ENCODE peak calls at places on chromosomes 2 and 18, in four cellular contexts. One of them, this sample, is unnamed.
A peak's percentile ranks its signal among the peaks of the same experiment; 100 is the strongest.

GRCh38 chr2:231245253-231246094 is 47.0 kb downstream of the ARMC9 start:
- DNase-seq in naive thymus-derived CD4-positive, alpha-beta T cell: no peak
- DNase-seq in NT2/D1: no peak
- DNase-seq in CD8-positive, alpha-beta T cell: no peak
- DNase-seq in this sample: no peak

GRCh38 chr2:10002681-10003080 is 40.7 kb upstream of the KLF11 start:
- DNase-seq in CD8-positive, alpha-beta T cell: no peak
- DNase-seq in NT2/D1: no peak
- DNase-seq in naive thymus-derived CD4-positive, alpha-beta T cell: no peak
- DNase-seq in this sample: no peak

GRCh38 chr2:126723281-126723815 is 67.4 kb downstream of the GYPC start:
- DNase-seq in NT2/D1: no peak
- DNase-seq in CD8-positive, alpha-beta T cell: no peak
- DNase-seq in naive thymus-derived CD4-positive, alpha-beta T cell: no peak
- DNase-seq in this sample: no peak

GRCh38 chr2:21047161-21048009 is 3.5 kb upstream of the APOB start:
- DNase-seq in NT2/D1: no peak
- DNase-seq in naive thymus-derived CD4-positive, alpha-beta T cell: no peak
- DNase-seq in CD8-positive, alpha-beta T cell: no peak
- DNase-seq in this sample: no peak

GRCh38 chr2:174014699-174015070 is 49.5 kb upstream of the SP3 start:
- DNase-seq in NT2/D1: no peak
- DNase-seq in CD8-positive, alpha-beta T cell: no peak
- DNase-seq in naive thymus-derived CD4-positive, alpha-beta T cell: no peak
- DNase-seq in this sample: no peak

GRCh38 chr2:159661286-159661685 is 44.9 kb upstream of the BAZ2B start:
- DNase-seq in NT2/D1: no peak
- DNase-seq in CD8-positive, alpha-beta T cell: no peak
- DNase-seq in naive thymus-derived CD4-positive, alpha-beta T cell: no peak
- DNase-seq in this sample: no peak

GRCh38 chr2:148812306-148812705 is 62.7 kb upstream of the KIF5C start:
- DNase-seq in NT2/D1: no peak
- DNase-seq in naive thymus-derived CD4-positive, alpha-beta T cell: no peak
- DNase-seq in CD8-positive, alpha-beta T cell: no peak
- DNase-seq in this sample: no peak

GRCh38 chr18:5294113-5294617 is 1.4 kb downstream of the ZBTB14 start:
- DNase-seq in naive thymus-derived CD4-positive, alpha-beta T cell: no peak
- DNase-seq in NT2/D1: no peak
- DNase-seq in CD8-positive, alpha-beta T cell: peak; percentile 40
- DNase-seq in this sample: no peak

GRCh38 chr18:340044-340443 is 72.2 kb upstream of the THOC1 start:
- DNase-seq in CD8-positive, alpha-beta T cell: no peak
- DNase-seq in NT2/D1: no peak
- DNase-seq in naive thymus-derived CD4-positive, alpha-beta T cell: no peak
- DNase-seq in this sample: no peak

GRCh38 chr2:166972002-166972401 is 83.7 kb downstream of the XIRP2 start:
- DNase-seq in naive thymus-derived CD4-positive, alpha-beta T cell: no peak
- DNase-seq in CD8-positive, alpha-beta T cell: no peak
- DNase-seq in NT2/D1: no peak
- DNase-seq in this sample: no peak

GRCh38 chr2:232321156-232321816 is 57.3 kb upstream of the ALPP start:
- DNase-seq in NT2/D1: no peak
- DNase-seq in CD8-positive, alpha-beta T cell: peak; percentile 33
- DNase-seq in naive thymus-derived CD4-positive, alpha-beta T cell: peak; percentile 60
- DNase-seq in this sample: no peak

GRCh38 chr18:64994370-64994769 is 756.4 kb upstream of the CDH7 start:
- DNase-seq in naive thymus-derived CD4-positive, alpha-beta T cell: no peak
- DNase-seq in NT2/D1: no peak
- DNase-seq in CD8-positive, alpha-beta T cell: no peak
- DNase-seq in this sample: no peak

GRCh38 chr18:76408480-76409067 is 86.5 kb downstream of the ZNF516 start:
- DNase-seq in NT2/D1: no peak
- DNase-seq in naive thymus-derived CD4-positive, alpha-beta T cell: no peak
- DNase-seq in CD8-positive, alpha-beta T cell: no peak
- DNase-seq in this sample: no peak

GRCh38 chr18:13393338-13393737 is 174.8 kb downstream of the LDLRAD4 start:
- DNase-seq in NT2/D1: no peak
- DNase-seq in naive thymus-derived CD4-positive, alpha-beta T cell: no peak
- DNase-seq in CD8-positive, alpha-beta T cell: no peak
- DNase-seq in this sample: no peak

GRCh38 chr2:102185347-102185746 is 1.5 kb upstream of the IL1RL2 start:
- DNase-seq in CD8-positive, alpha-beta T cell: no peak
- DNase-seq in NT2/D1: no peak
- DNase-seq in naive thymus-derived CD4-positive, alpha-beta T cell: no peak
- DNase-seq in this sample: no peak

GRCh38 chr2:108587621-108588020 is 53.4 kb downstream of the LIMS1 start:
- DNase-seq in naive thymus-derived CD4-positive, alpha-beta T cell: no peak
- DNase-seq in NT2/D1: no peak
- DNase-seq in CD8-positive, alpha-beta T cell: no peak
- DNase-seq in this sample: no peak

DNA sequence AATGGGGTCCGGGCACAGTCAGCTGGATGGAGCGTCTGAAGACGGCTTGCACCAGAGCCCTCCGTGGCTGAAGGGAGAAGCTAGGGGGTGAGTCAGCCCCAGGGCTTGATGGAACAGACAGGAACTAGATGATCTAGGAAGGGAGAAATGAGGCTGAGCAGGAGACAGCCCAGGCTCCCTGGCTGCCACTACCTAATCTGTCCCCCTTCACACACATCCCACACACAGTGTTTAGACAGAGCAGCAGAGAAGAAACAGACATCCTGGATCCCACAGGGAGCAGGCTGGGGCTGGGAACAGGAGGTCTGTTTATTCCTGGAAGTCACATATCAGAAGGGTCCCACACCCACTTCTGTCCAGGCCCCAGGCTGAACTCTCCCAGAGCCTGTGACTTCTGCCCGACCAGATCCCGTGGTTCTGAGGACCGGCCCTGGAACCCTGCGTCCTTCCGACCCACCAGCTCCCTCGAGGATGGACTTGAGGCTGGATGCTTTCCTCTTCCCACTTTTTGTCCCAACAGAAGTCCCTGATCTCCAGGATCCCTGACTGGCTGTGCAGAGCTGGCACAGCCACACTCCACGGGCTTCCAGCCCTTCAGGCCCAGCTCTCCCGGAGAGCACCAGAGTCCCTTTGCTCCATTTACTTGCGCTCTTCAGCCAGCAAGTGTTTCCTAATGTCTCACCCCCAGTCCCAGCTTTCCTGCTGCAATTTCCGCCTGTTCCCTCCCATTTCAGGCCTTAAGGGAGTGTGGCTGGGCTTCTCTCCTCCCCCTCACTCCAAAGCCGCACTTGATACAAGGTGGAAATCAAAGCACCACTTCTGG is 1.5 kb upstream of the GPBAR1 start:
- DNase-seq in CD8-positive, alpha-beta T cell: no peak
- DNase-seq in naive thymus-derived CD4-positive, alpha-beta T cell: no peak
- DNase-seq in NT2/D1: no peak
- DNase-seq in this sample: no peak
- H3K4me3 ChIP-seq in CD8-positive, alpha-beta T cell: no peak overlapping the region
- H3K4me3 ChIP-seq in naive thymus-derived CD4-positive, alpha-beta T cell: no peak overlapping the region
- H3K4me3 ChIP-seq in NT2/D1: no peak overlapping the region
- H3K4me3 ChIP-seq in this sample: no peak overlapping the region

DNA sequence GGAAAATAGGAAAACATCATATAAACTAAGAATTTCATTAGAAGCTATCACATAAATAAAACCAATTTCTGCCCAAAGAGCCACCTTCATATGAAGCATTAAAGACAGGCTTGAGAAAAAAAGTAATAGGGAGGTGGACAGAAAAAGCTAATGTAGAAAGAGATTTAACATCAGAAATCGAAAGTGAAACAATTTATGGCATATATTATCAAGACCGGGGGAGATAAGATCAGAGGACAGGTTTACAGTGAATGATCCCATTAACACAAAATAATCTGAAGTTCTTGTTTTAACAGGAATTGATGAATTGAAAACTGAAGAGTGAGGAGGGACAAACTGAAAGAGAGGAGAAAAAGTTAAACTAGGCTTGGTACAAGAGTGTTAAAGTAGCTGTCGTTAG is 786.3 kb upstream of the FSHR start:
- DNase-seq in CD8-positive, alpha-beta T cell: no peak
- DNase-seq in naive thymus-derived CD4-positive, alpha-beta T cell: no peak
- DNase-seq in NT2/D1: no peak
- DNase-seq in this sample: peak; percentile 0
- H3K4me3 ChIP-seq in CD8-positive, alpha-beta T cell: peak overlapping the region; percentile 25
- H3K4me3 ChIP-seq in naive thymus-derived CD4-positive, alpha-beta T cell: peak overlapping the region; percentile 8
- H3K4me3 ChIP-seq in NT2/D1: no peak overlapping the region
- H3K4me3 ChIP-seq in this sample: no peak overlapping the region

GRCh38 chr2:105042189-105042588 is 4.3 kb downstream of the MRPS9 start:
- DNase-seq in CD8-positive, alpha-beta T cell: no peak
- DNase-seq in NT2/D1: no peak
- DNase-seq in naive thymus-derived CD4-positive, alpha-beta T cell: no peak
- DNase-seq in this sample: no peak
- H3K4me3 ChIP-seq in CD8-positive, alpha-beta T cell: no peak overlapping the region
- H3K4me3 ChIP-seq in NT2/D1: no peak overlapping the region
- H3K4me3 ChIP-seq in naive thymus-derived CD4-positive, alpha-beta T cell: no peak overlapping the region
- H3K4me3 ChIP-seq in this sample: no peak overlapping the region

DNA sequence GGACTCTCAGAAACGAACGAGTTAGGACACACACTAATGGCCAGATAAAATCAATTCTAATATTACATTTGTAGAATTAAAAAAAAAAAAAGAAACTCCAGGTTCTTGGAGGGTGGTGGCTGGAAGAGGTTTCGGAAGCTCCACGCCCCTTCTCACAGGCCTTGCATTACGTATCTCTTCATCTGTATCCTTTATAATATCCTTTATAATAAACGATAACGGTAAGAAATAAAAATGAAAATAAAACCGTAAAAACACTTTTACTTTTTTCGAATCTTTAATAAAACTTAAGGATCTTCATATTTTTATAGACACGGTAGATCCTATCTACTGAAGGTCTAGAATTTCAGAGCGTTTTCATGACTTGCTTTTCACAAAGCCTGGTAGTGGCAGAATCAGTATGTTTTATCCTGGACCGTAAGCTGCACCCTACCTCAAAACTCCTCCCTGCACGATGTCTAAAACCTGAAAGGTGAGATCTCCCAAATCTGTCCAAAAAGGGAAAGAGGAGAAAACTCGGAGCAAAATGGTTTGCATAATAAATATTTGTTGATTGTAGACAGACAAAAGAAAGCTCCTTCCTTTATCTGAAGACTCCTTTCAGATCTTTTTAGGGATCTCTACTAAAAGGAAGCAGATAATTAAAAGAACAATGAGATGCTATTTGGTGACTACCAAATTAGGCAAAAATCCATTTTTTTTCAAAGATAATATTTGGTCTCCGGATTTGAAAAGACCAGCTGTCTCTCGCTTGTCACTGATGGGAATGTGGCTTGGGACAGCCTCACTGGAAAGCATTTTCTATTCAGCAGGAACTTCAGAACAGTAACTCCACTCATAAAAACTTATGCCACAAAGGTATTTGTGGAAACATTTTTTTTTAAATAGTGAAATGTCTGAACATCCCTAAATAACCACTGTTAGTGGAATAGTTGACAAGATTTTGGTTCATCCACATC is 2.0 kb upstream of the CXCR4 start:
- DNase-seq in CD8-positive, alpha-beta T cell: no peak
- DNase-seq in naive thymus-derived CD4-positive, alpha-beta T cell: no peak
- DNase-seq in NT2/D1: no peak
- DNase-seq in this sample: no peak
- H3K4me3 ChIP-seq in CD8-positive, alpha-beta T cell: peak overlapping the region; percentile 83
- H3K4me3 ChIP-seq in naive thymus-derived CD4-positive, alpha-beta T cell: peak overlapping the region; percentile 89
- H3K4me3 ChIP-seq in NT2/D1: peak overlapping the region; percentile 58
- H3K4me3 ChIP-seq in this sample: peak overlapping the region; percentile 92

DNA sequence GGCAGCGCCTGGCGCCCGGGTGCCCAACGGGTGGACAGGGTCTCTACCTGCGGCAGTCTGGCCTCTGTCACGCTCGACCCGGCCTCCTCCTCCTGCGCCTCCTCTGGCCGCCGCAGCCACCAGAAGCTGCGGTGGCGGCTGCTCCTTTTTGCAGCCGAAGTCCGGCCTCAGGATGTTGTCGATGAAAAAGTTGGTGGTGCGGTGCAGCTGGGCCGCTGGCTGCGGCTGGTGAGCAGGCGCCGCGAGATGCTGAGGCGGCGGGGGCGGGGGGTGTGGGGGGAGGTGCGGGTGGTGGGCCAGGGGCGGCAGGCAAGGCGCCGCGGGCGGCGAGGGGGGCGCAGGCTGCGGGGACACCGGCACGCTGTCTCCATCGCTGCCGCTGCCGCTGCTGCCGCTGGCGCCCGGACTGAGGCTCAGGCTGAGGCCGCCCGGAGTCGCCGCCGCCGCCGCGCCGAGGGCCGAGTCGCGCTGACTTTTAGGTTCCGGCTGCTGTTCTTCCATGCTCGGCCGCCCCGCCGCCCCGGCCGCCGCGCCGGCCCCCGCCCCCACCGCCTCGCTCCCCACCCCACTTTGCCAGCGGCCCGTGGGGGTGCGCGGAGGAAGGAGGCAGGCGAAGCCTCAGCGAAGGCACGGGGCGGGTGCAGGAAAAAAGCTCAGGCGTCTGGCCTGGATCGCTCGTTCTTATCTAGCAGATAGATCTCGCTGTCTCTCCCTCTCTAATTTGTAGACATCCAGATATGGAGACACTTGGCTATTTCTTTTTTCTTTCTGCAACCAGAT is 591 bp downstream of the EN1 start:
- DNase-seq in NT2/D1: no peak
- DNase-seq in CD8-positive, alpha-beta T cell: no peak
- DNase-seq in naive thymus-derived CD4-positive, alpha-beta T cell: no peak
- DNase-seq in this sample: no peak
- H3K4me3 ChIP-seq in NT2/D1: peak overlapping the region; percentile 15
- H3K4me3 ChIP-seq in CD8-positive, alpha-beta T cell: no peak overlapping the region
- H3K4me3 ChIP-seq in naive thymus-derived CD4-positive, alpha-beta T cell: no peak overlapping the region
- H3K4me3 ChIP-seq in this sample: no peak overlapping the region

GRCh38 chr2:172096661-172097547 is 5.8 kb downstream of the DLX2 start:
- DNase-seq in NT2/D1: no peak
- DNase-seq in CD8-positive, alpha-beta T cell: no peak
- DNase-seq in naive thymus-derived CD4-positive, alpha-beta T cell: no peak
- DNase-seq in this sample: no peak
- H3K4me3 ChIP-seq in NT2/D1: peak overlapping the region; percentile 39
- H3K4me3 ChIP-seq in CD8-positive, alpha-beta T cell: no peak overlapping the region
- H3K4me3 ChIP-seq in naive thymus-derived CD4-positive, alpha-beta T cell: peak overlapping the region; percentile 25
- H3K4me3 ChIP-seq in this sample: no peak overlapping the region

GRCh38 chr18:45554070-45554767 is 61.1 kb upstream of the SLC14A2 start:
- DNase-seq in naive thymus-derived CD4-positive, alpha-beta T cell: no peak
- DNase-seq in NT2/D1: no peak
- DNase-seq in CD8-positive, alpha-beta T cell: no peak
- DNase-seq in this sample: no peak
- H3K4me3 ChIP-seq in naive thymus-derived CD4-positive, alpha-beta T cell: no peak overlapping the region
- H3K4me3 ChIP-seq in NT2/D1: no peak overlapping the region
- H3K4me3 ChIP-seq in CD8-positive, alpha-beta T cell: no peak overlapping the region
- H3K4me3 ChIP-seq in this sample: no peak overlapping the region

DNA sequence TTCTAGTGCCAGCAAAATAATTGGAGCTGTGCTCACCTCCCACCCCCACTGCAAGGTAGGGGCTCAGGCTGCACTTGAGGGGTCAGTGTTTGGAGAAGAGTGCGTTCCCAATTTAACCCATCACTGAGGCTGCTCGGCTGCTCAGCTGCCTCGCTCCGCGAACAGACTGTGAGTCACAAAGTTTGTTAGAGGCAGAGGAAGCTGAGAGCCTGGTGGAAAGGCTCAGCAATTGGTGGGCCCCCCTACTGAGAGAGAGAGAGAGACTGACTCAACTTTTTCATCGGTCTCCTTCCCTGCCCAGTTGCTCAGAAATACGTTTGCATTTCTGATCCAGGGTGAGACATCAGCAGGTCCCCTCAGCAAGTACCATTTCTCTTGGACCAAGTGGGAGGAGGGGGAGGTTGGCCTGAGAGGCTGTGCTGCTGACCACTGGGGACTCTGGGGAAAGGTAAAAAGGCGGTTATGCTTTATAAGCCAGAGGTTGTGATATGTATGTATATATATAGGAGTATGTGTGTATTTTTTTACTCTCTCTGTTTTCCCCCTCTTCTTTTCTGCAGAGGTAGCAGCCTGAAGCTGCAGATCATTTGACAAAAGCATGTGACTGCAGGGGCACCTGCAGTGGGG is 1.5 kb downstream of the EFR3B start:
- DNase-seq in naive thymus-derived CD4-positive, alpha-beta T cell: peak; percentile 32
- DNase-seq in NT2/D1: peak; percentile 30
- DNase-seq in CD8-positive, alpha-beta T cell: no peak
- DNase-seq in this sample: no peak
- H3K4me3 ChIP-seq in naive thymus-derived CD4-positive, alpha-beta T cell: peak overlapping the region; percentile 56
- H3K4me3 ChIP-seq in NT2/D1: peak overlapping the region; percentile 53
- H3K4me3 ChIP-seq in CD8-positive, alpha-beta T cell: peak overlapping the region; percentile 66
- H3K4me3 ChIP-seq in this sample: peak overlapping the region; percentile 48

This sample was measured in Jurkat, Clone E6-1.